ENCODE peak calls at places on chromosomes 12 and 14, in nine cellular contexts. W is HFFc6, N is WERI-Rb-1, S is osteocyte, H is OCI-LY7, I is esophagus squamous epithelium, V is mucosa of descending colon, B is GM23338, A is neural crest cell. J is an unnamed sample.

GRCh38 chr14:51627313-51627712 is 24.4 kb upstream of the FRMD6 start:
- DNase-seq in A (no peak), I (no peak), N (no peak), S (no peak), H (no peak), V (no peak), W (no peak), B (no peak), J (no peak)

GRCh38 chr12:96623818-96624217 is 134.4 kb downstream of the CFAP54 start:
- DNase-seq in W (no peak), B (no peak), I (no peak), S (no peak), H (no peak), V (no peak), N (no peak), A (no peak), J (no peak)

GRCh38 chr12:111355181-111355925 is 13.5 kb downstream of the PHETA1 start:
- DNase-seq in N (no peak), S (no peak), H (peak), B (no peak), I (no peak), W (no peak), A (no peak), V (no peak), J (no peak)

GRCh38 chr12:111819191-111820158 is 22.6 kb upstream of the MAPKAPK5 start:
- DNase-seq in A (no peak), S (no peak), N (no peak), I (no peak), W (peak), H (peak), V (no peak), B (no peak), J (no peak)

GRCh38 chr12:3042394-3042793 is 34.8 kb upstream of the TSPAN9 start:
- DNase-seq in A (no peak), N (no peak), I (no peak), H (peak), V (no peak), W (no peak), B (no peak), S (no peak), J (no peak)

GRCh38 chr14:45251912-45252311 is 1.1 kb downstream of the MIS18BP1 start:
- DNase-seq in W (no peak), B (no peak), A (no peak), V (no peak), S (no peak), N (no peak), H (peak), I (no peak), J (no peak)

GRCh38 chr12:117098361-117099217 is 627 bp downstream of the TESC start:
- DNase-seq in B (peak), W (no peak), S (no peak), N (no peak), H (peak), A (no peak), I (no peak), V (peak), J (peak)

GRCh38 chr14:95431199-95432145 is 85.0 kb downstream of the SYNE3 start:
- DNase-seq in H (peak), B (peak), N (peak), S (no peak), V (no peak), A (peak), W (no peak), I (no peak), J (no peak)

GRCh38 chr12:26119391-26119981 is 5.4 kb downstream of the BHLHE41 start:
- DNase-seq in H (peak), W (peak), I (no peak), S (no peak), A (no peak), N (peak), V (no peak), B (peak), J (no peak)

GRCh38 chr12:3047961-3048360 is 29.2 kb upstream of the TSPAN9 start:
- DNase-seq in W (no peak), I (no peak), H (no peak), S (no peak), A (no peak), V (no peak), N (no peak), B (peak), J (no peak)

GRCh38 chr12:30692470-30692869 is 3.2 kb downstream of the IPO8 start:
- DNase-seq in B (no peak), W (no peak), S (no peak), I (no peak), N (no peak), H (no peak), A (no peak), V (no peak), J (no peak)

GRCh38 chr14:64997108-64997794 is 10.6 kb downstream of the FNTB start:
- DNase-seq in V (no peak), S (no peak), H (no peak), B (peak), W (no peak), A (no peak), N (no peak), I (no peak), J (no peak)

GRCh38 chr12:29728033-29728432 is 55.7 kb downstream of the TMTC1 start:
- DNase-seq in H (no peak), S (no peak), N (peak), V (no peak), A (no peak), B (no peak), I (no peak), W (no peak), J (no peak)

GRCh38 chr12:53190108-53190729 is 9.5 kb upstream of the CSAD start:
- DNase-seq in W (peak), A (peak), H (peak), I (no peak), B (peak), S (no peak), N (peak), V (peak), J (peak)

GRCh38 chr14:91338369-91338768 is 79.3 kb downstream of the CCDC88C start:
- DNase-seq in H (no peak), N (no peak), W (peak), I (no peak), A (no peak), V (no peak), S (no peak), B (no peak), J (no peak)

GRCh38 chr12:67661311-67662011 is 12.9 kb downstream of the DYRK2 start:
- DNase-seq in B (no peak), V (no peak), S (no peak), A (no peak), W (peak), I (no peak), N (no peak), H (no peak), J (no peak)

GRCh38 chr12:57127101-57127709 is 1.1 kb upstream of the LRP1 start:
- DNase-seq in N (peak), S (no peak), V (peak), A (peak), I (no peak), B (peak), W (peak), H (peak), J (peak)

GRCh38 chr12:58028294-58028693 is 86.9 kb downstream of the ATP23 start:
- DNase-seq in I (no peak), H (no peak), B (no peak), V (no peak), W (no peak), N (no peak), A (no peak), S (no peak), J (no peak)

GRCh38 chr12:58443273-58443980 is 476.9 kb downstream of the LRIG3 start:
- DNase-seq in V (no peak), I (no peak), H (peak), W (peak), N (peak), S (no peak), A (no peak), B (peak), J (peak)

GRCh38 chr12:72509893-72510292 is 237.7 kb downstream of the TRHDE start:
- DNase-seq in H (no peak), B (no peak), N (no peak), A (no peak), W (no peak), I (no peak), S (no peak), V (no peak), J (no peak)

GRCh38 chr12:116735084-116735483 is 2.8 kb downstream of the SPRING1 start:
- DNase-seq in W (no peak), I (no peak), V (no peak), S (no peak), A (no peak), N (no peak), H (no peak), B (no peak), J (no peak)

GRCh38 chr12:12786716-12787601 is 1.5 kb downstream of the APOLD1 start:
- DNase-seq in W (peak), H (no peak), V (peak), S (peak), N (peak), A (peak), B (peak), I (no peak), J (peak)

GRCh38 chr12:122961551-122962329 is 4.5 kb downstream of the ABCB9 start:
- DNase-seq in I (no peak), H (no peak), W (no peak), B (no peak), S (no peak), V (peak), A (no peak), N (no peak), J (no peak)

GRCh38 chr12:17134315-17134714 is 528.4 kb upstream of the LMO3 start:
- DNase-seq in H (no peak), V (no peak), I (no peak), N (no peak), B (no peak), A (no peak), S (no peak), W (no peak), J (no peak)

GRCh38 chr12:119457251-119457650 is 122.7 kb downstream of the CCDC60 start:
- DNase-seq in S (no peak), H (no peak), B (peak), N (no peak), W (no peak), A (no peak), V (no peak), I (no peak), J (no peak)

GRCh38 chr12:6538420-6539275 is 4.3 kb downstream of the GAPDH start:
- DNase-seq in S (no peak), H (peak), A (no peak), I (no peak), W (peak), B (peak), V (no peak), N (no peak), J (peak)

GRCh38 chr12:10618338-10618987 is 5.1 kb upstream of the MAGOHB start:
- DNase-seq in W (peak), H (no peak), S (no peak), V (no peak), N (no peak), I (no peak), A (no peak), B (no peak), J (no peak)

GRCh38 chr14:72736348-72736747 is 157.6 kb downstream of the DPF3 start:
- DNase-seq in V (no peak), N (peak), S (no peak), A (no peak), I (no peak), B (peak), W (peak), H (no peak), J (no peak)

DNA sequence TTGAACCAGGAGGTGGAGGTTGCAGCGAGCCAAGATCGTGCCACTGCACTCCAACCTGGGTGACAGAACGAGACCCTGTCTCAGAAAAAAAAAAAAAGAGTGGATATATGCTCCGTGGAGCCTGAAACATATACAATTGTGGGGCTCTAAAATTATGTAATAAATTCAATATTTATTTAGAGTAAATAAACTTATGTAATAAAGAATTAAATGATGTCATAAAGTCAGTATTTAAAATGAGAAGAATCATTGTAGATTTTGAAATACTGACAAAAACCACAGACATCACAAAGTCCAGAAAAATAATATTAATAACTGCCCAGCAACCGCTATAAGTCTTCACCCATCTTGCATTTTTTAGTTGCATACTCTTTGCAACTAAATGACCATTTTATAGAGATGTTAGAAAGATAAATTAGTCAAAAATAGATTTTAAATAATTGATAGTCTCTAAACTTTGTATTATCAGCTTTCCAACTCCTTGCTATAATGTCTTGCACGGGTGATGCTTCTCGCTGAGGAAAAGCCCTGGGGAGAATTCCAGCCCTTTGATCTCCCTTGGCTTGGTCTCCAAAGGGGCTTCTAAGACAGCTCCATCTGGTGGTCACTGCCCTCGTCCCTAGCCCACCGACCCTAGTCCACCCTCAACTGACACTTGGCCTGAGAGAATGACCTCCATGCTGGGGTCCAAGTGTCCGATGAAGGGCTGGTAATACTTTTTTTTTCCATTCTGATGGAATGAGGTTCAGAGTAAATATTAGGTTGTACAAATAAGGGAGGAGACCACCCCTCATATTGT is 7.9 kb upstream of the TMBIM6 start:
- DNase-seq in V (no peak), H (no peak), I (no peak), A (peak), S (no peak), N (no peak), B (peak), W (no peak), J (no peak)
- TF ChIP-seq CTCF in V (no peak), H (peak), I (no peak), A (no peak), S (no peak), N (peak), B (peak), W (peak), J (no peak)

GRCh38 chr12:54616933-54617535 is 17.7 kb downstream of the LACRT start:
- DNase-seq in N (no peak), B (no peak), H (no peak), V (no peak), W (no peak), S (peak), I (no peak), A (no peak), J (no peak)

GRCh38 chr12:54624316-54625279 is 10.1 kb downstream of the LACRT start:
- DNase-seq in S (no peak), B (peak), H (no peak), V (no peak), I (no peak), W (no peak), A (no peak), N (no peak), J (no peak)

GRCh38 chr12:54628186-54628846 is 6.4 kb downstream of the LACRT start:
- DNase-seq in B (no peak), V (no peak), H (no peak), N (no peak), S (peak), I (no peak), A (no peak), W (no peak), J (no peak)

GRCh38 chr12:54627304-54627703 is 7.4 kb downstream of the LACRT start:
- DNase-seq in W (no peak), B (no peak), H (no peak), S (peak), A (no peak), V (no peak), N (no peak), I (no peak), J (no peak)

DNA sequence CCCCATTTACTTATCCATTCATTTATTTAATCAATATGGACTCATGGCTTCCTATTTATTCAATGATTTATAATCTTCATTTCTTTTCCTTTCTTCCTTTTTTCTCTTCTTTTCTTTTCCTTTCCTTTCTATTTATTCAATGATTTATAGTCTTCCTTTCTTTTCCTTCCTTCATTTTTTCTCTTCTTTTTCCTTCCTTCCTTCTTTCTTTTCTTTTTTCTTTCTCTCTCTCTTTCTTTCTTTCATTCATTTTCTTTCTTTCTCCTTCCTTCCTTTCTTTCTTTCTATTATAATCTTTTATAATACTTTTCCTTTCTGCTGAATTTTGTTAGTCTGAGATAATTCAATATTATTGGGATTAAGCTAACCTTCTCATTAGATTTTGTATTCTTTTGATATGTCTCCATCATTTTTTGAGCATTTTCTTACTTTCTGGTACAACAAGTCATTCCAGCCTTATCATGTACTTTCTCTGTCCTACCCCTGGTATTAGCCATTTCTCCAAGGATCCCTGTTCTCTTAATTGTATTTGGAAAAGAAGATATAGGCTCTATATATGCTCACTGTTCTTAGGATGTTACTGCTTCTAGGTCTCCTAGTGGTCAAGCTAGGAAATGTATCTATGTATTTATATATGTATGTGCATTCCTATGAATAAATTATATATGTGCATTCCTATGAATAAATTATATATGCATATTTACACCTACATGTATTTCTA is 12.1 kb downstream of the LACRT start:
- DNase-seq in B (peak), A (no peak), W (peak), H (no peak), S (no peak), V (no peak), N (no peak), I (no peak), J (no peak)
- TF ChIP-seq CTCF in B (no peak), A (peak), W (peak), H (peak), S (peak), V (no peak), N (no peak), I (no peak), J (peak)

DNA sequence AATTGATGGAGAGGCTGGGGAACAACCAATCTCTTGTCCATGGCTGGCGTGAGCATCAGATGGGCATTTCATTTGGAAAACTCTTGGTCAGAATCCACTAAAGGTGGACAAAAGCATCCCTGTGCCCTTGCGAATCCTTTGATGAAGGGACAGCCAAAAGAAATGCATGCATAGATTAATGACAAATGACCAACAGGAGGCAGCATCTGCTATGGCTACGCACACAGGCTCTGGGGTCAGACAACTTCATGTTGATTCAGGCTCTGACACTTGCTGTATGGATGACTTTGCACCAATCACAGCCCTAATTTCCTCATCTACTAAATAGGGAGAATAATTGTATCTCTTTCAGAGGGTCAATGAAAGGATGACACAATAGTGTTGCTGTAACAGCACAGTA is 117.5 kb downstream of the ASCL4 start:
- DNase-seq in I (no peak), B (peak), A (no peak), W (no peak), H (peak), V (no peak), S (no peak), N (peak), J (peak)
- TF ChIP-seq CTCF in I (peak), B (peak), A (peak), W (peak), H (peak), V (no peak), S (peak), N (peak), J (peak)

GRCh38 chr14:105440992-105441391 is 21.4 kb downstream of the MTA1 start:
- DNase-seq in A (no peak), N (no peak), S (no peak), H (no peak), B (no peak), I (no peak), W (no peak), V (peak), J (no peak)
- TF ChIP-seq CTCF in A (no peak), N (no peak), S (no peak), H (no peak), B (no peak), I (no peak), W (no peak), V (no peak), J (no peak)

DNA sequence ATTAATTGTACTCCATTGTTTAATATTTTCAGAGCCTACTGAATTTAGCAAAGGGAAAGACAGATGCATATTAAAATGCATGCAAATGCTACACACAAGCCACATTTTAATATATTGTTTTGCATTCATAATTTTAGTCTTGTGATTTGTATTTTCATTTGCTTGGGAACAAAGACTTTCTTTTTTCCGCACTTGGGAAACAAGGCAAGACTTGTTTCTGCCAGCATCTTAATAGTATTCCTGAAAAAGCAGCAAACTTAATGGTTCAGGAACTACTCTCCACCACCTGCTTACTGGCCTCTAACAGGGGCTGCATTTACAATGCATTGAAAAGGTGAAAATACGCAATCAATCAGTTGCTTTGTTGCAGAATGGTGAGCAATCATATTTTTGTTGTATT is 144.0 kb upstream of the BTG1 start:
- DNase-seq in I (no peak), B (no peak), V (no peak), N (no peak), H (no peak), S (no peak), W (no peak), A (no peak), J (no peak)
- TF ChIP-seq CTCF in I (no peak), B (no peak), V (no peak), N (no peak), H (no peak), S (no peak), W (no peak), A (no peak), J (no peak)

J was measured in activated CD8-positive, alpha-beta T cell treated with anti-CD3 and anti-CD28 coated beads for 36 hours.